ENCODE peak calls at places on chromosomes 6 and 20, in nine cellular contexts. One of them, this sample, is unnamed.

GRCh38 chr6:159916752-159917151 is 26.0 kb downstream of the MAS1 start:
- DNase-seq in adrenal gland: no peak
- DNase-seq in left ventricle myocardium inferior: no peak
- DNase-seq in psoas muscle: no peak
- DNase-seq in IMR-90: no peak
- DNase-seq in astrocyte: no peak
- DNase-seq in esophagus squamous epithelium: no peak
- DNase-seq in lower lobe of right lung: no peak
- DNase-seq in GM23248: no peak
- DNase-seq in this sample: peak; percentile 22

GRCh38 chr20:56373942-56374341 is 15.2 kb downstream of the FAM210B start:
- DNase-seq in IMR-90: peak; percentile 98
- DNase-seq in lower lobe of right lung: no peak
- DNase-seq in esophagus squamous epithelium: no peak
- DNase-seq in left ventricle myocardium inferior: no peak
- DNase-seq in psoas muscle: no peak
- DNase-seq in GM23248: peak; percentile 95
- DNase-seq in astrocyte: peak; percentile 91
- DNase-seq in adrenal gland: no peak
- DNase-seq in this sample: no peak

GRCh38 chr6:39225946-39226437 is 3.3 kb downstream of the KCNK5 start:
- DNase-seq in astrocyte: no peak
- DNase-seq in esophagus squamous epithelium: no peak
- DNase-seq in adrenal gland: no peak
- DNase-seq in IMR-90: no peak
- DNase-seq in left ventricle myocardium inferior: no peak
- DNase-seq in psoas muscle: no peak
- DNase-seq in GM23248: no peak
- DNase-seq in lower lobe of right lung: no peak
- DNase-seq in this sample: no peak

GRCh38 chr6:90369024-90369519 is 72.4 kb upstream of the BACH2 start:
- DNase-seq in esophagus squamous epithelium: peak; percentile 13
- DNase-seq in left ventricle myocardium inferior: peak; percentile 33
- DNase-seq in IMR-90: peak; percentile 100
- DNase-seq in GM23248: peak; percentile 98
- DNase-seq in psoas muscle: peak; percentile 53
- DNase-seq in adrenal gland: peak; percentile 87
- DNase-seq in lower lobe of right lung: no peak
- DNase-seq in astrocyte: peak; percentile 100
- DNase-seq in this sample: peak; percentile 22

GRCh38 chr6:50868466-50868865 is 49.8 kb downstream of the TFAP2B start:
- DNase-seq in IMR-90: no peak
- DNase-seq in astrocyte: no peak
- DNase-seq in GM23248: no peak
- DNase-seq in psoas muscle: no peak
- DNase-seq in esophagus squamous epithelium: no peak
- DNase-seq in adrenal gland: no peak
- DNase-seq in lower lobe of right lung: no peak
- DNase-seq in left ventricle myocardium inferior: no peak
- DNase-seq in this sample: no peak

GRCh38 chr6:14784596-14785360 is 461.1 kb upstream of the JARID2 start:
- DNase-seq in adrenal gland: no peak
- DNase-seq in lower lobe of right lung: no peak
- DNase-seq in esophagus squamous epithelium: no peak
- DNase-seq in psoas muscle: no peak
- DNase-seq in left ventricle myocardium inferior: no peak
- DNase-seq in IMR-90: no peak
- DNase-seq in astrocyte: no peak
- DNase-seq in GM23248: no peak
- DNase-seq in this sample: no peak

GRCh38 chr6:12761376-12762115 is 45.0 kb downstream of the PHACTR1 start:
- DNase-seq in IMR-90: no peak
- DNase-seq in lower lobe of right lung: no peak
- DNase-seq in adrenal gland: no peak
- DNase-seq in esophagus squamous epithelium: no peak
- DNase-seq in psoas muscle: no peak
- DNase-seq in astrocyte: peak; percentile 98
- DNase-seq in left ventricle myocardium inferior: no peak
- DNase-seq in GM23248: peak; percentile 98
- DNase-seq in this sample: no peak

GRCh38 chr6:30981942-30982772 is 1.4 kb upstream of the MUC21 start:
- DNase-seq in left ventricle myocardium inferior: no peak
- DNase-seq in lower lobe of right lung: no peak
- DNase-seq in IMR-90: peak; percentile 81
- DNase-seq in adrenal gland: peak; percentile 54
- DNase-seq in psoas muscle: no peak
- DNase-seq in esophagus squamous epithelium: no peak
- DNase-seq in GM23248: peak; percentile 81
- DNase-seq in astrocyte: peak; percentile 84
- DNase-seq in this sample: no peak

GRCh38 chr6:126107475-126108121 is 121.3 kb downstream of the TRMT11 start:
- DNase-seq in left ventricle myocardium inferior: no peak
- DNase-seq in lower lobe of right lung: no peak
- DNase-seq in adrenal gland: no peak
- DNase-seq in esophagus squamous epithelium: no peak
- DNase-seq in IMR-90: no peak
- DNase-seq in astrocyte: peak; percentile 33
- DNase-seq in psoas muscle: no peak
- DNase-seq in GM23248: no peak
- DNase-seq in this sample: no peak

GRCh38 chr6:6915813-6916547 is 191.8 kb upstream of the RREB1 start:
- DNase-seq in IMR-90: peak; percentile 22
- DNase-seq in adrenal gland: peak; percentile 91
- DNase-seq in GM23248: peak; percentile 70
- DNase-seq in lower lobe of right lung: peak; percentile 69
- DNase-seq in astrocyte: peak; percentile 26
- DNase-seq in left ventricle myocardium inferior: peak; percentile 51
- DNase-seq in psoas muscle: peak; percentile 54
- DNase-seq in esophagus squamous epithelium: no peak
- DNase-seq in this sample: peak; percentile 71

GRCh38 chr20:62804632-62805364 is at the start of gene OGFR:
- DNase-seq in adrenal gland: no peak
- DNase-seq in esophagus squamous epithelium: no peak
- DNase-seq in IMR-90: peak; percentile 38
- DNase-seq in psoas muscle: peak; percentile 66
- DNase-seq in lower lobe of right lung: peak; percentile 77
- DNase-seq in left ventricle myocardium inferior: peak; percentile 75
- DNase-seq in GM23248: peak; percentile 74
- DNase-seq in astrocyte: peak; percentile 21
- DNase-seq in this sample: no peak

GRCh38 chr20:52150440-52151258 is 40.9 kb downstream of the ZFP64 start:
- DNase-seq in left ventricle myocardium inferior: no peak
- DNase-seq in astrocyte: no peak
- DNase-seq in psoas muscle: no peak
- DNase-seq in esophagus squamous epithelium: no peak
- DNase-seq in lower lobe of right lung: no peak
- DNase-seq in adrenal gland: no peak
- DNase-seq in GM23248: peak; percentile 53
- DNase-seq in IMR-90: peak; percentile 58
- DNase-seq in this sample: no peak

GRCh38 chr20:36441416-36441815 is 99.9 kb upstream of the MYL9 start:
- DNase-seq in esophagus squamous epithelium: no peak
- DNase-seq in IMR-90: no peak
- DNase-seq in adrenal gland: no peak
- DNase-seq in GM23248: no peak
- DNase-seq in astrocyte: no peak
- DNase-seq in psoas muscle: no peak
- DNase-seq in lower lobe of right lung: no peak
- DNase-seq in left ventricle myocardium inferior: no peak
- DNase-seq in this sample: no peak

GRCh38 chr20:31494131-31494530 is 19.0 kb downstream of the REM1 start:
- DNase-seq in adrenal gland: no peak
- DNase-seq in IMR-90: peak; percentile 41
- DNase-seq in astrocyte: no peak
- DNase-seq in GM23248: peak; percentile 60
- DNase-seq in psoas muscle: no peak
- DNase-seq in lower lobe of right lung: no peak
- DNase-seq in esophagus squamous epithelium: no peak
- DNase-seq in left ventricle myocardium inferior: no peak
- DNase-seq in this sample: no peak

GRCh38 chr6:127516676-127517273 is 2.4 kb downstream of the MTCL3 start:
- DNase-seq in IMR-90: peak; percentile 57
- DNase-seq in esophagus squamous epithelium: no peak
- DNase-seq in psoas muscle: no peak
- DNase-seq in astrocyte: peak; percentile 27
- DNase-seq in left ventricle myocardium inferior: no peak
- DNase-seq in GM23248: peak; percentile 69
- DNase-seq in lower lobe of right lung: no peak
- DNase-seq in adrenal gland: peak; percentile 79
- DNase-seq in this sample: no peak

DNA sequence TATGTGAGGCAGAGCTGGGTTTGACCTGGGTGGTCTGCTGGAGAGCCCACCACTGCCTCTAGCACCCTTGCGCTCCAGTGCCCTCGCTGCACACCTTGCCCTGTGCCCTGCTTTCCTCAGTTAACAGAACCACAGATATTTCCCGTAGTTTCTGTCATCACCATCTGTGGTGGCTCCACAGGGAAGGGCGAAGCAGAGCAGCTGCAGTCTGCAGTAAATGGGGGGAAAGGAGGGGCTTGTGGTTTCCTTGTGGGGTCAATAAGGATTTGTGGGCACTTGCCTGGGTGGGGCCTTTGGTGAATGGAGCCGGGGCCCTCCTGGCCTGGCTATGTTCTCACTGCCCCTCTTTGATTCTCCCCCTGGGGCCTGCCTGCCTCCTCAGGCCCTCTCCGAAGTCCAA is 21.2 kb upstream of the CCDC167 start:
- DNase-seq in psoas muscle: no peak
- DNase-seq in GM23248: no peak
- DNase-seq in IMR-90: no peak
- DNase-seq in left ventricle myocardium inferior: no peak
- DNase-seq in esophagus squamous epithelium: no peak
- DNase-seq in lower lobe of right lung: no peak
- DNase-seq in astrocyte: no peak
- DNase-seq in adrenal gland: no peak
- DNase-seq in this sample: no peak
- H3K4me1 ChIP-seq in psoas muscle: no peaks in the 10 kb centered on the region
- H3K4me1 ChIP-seq in GM23248: no peaks in the 10 kb centered on the region
- H3K4me1 ChIP-seq in IMR-90: peaks cover 5% of the 10 kb centered on the region
- H3K4me1 ChIP-seq in left ventricle myocardium inferior: peaks cover 7% of the 10 kb centered on the region
- H3K4me1 ChIP-seq in esophagus squamous epithelium: peaks cover 8% of the 10 kb centered on the region
- H3K4me1 ChIP-seq in lower lobe of right lung: peaks cover 4% of the 10 kb centered on the region
- H3K4me1 ChIP-seq in astrocyte: peaks cover 18% of the 10 kb centered on the region
- H3K4me1 ChIP-seq in adrenal gland: no peaks in the 10 kb centered on the region
- H3K4me1 ChIP-seq in this sample: no peaks in the 10 kb centered on the region

DNA sequence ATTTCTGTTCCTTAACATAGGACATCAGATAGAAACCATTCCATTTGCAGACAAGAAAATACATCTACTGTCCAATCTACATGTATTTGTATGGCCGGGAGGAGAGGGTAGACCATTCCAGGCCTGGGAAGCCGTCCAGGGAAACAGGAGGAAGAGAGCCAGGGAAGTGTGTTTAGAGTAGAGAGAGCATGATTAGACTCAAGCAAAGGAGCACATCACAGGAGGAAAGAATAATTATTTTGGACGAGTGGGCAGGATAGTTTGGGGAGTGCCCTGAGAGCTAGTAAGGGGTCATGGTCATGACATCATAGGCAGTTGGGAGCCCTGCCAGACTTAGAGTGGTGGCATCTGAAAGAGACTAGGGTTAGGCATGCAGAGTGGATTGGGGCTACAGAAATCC is 250.0 kb downstream of the HIVEP2 start:
- DNase-seq in lower lobe of right lung: no peak
- DNase-seq in astrocyte: no peak
- DNase-seq in left ventricle myocardium inferior: no peak
- DNase-seq in GM23248: no peak
- DNase-seq in adrenal gland: no peak
- DNase-seq in psoas muscle: no peak
- DNase-seq in esophagus squamous epithelium: no peak
- DNase-seq in IMR-90: peak; percentile 35
- DNase-seq in this sample: no peak
- H3K27ac ChIP-seq in lower lobe of right lung: no peak overlapping the region
- H3K27ac ChIP-seq in astrocyte: no peak overlapping the region
- H3K27ac ChIP-seq in left ventricle myocardium inferior: no peak overlapping the region
- H3K27ac ChIP-seq in GM23248: no peak overlapping the region
- H3K27ac ChIP-seq in adrenal gland: no peak overlapping the region
- H3K27ac ChIP-seq in psoas muscle: no peak overlapping the region
- H3K27ac ChIP-seq in esophagus squamous epithelium: no peak overlapping the region
- H3K27ac ChIP-seq in IMR-90: no peak overlapping the region
- H3K27ac ChIP-seq in this sample: peak overlapping the region; percentile 83

GRCh38 chr6:140752234-140752633 is 1377.8 kb upstream of the CITED2 start:
- DNase-seq in lower lobe of right lung: no peak
- DNase-seq in GM23248: no peak
- DNase-seq in adrenal gland: no peak
- DNase-seq in psoas muscle: no peak
- DNase-seq in left ventricle myocardium inferior: no peak
- DNase-seq in IMR-90: no peak
- DNase-seq in esophagus squamous epithelium: no peak
- DNase-seq in astrocyte: no peak
- DNase-seq in this sample: no peak

GRCh38 chr6:140744648-140745320 is 1370.3 kb upstream of the CITED2 start:
- DNase-seq in left ventricle myocardium inferior: no peak
- DNase-seq in adrenal gland: peak; percentile 78
- DNase-seq in GM23248: peak; percentile 75
- DNase-seq in lower lobe of right lung: no peak
- DNase-seq in astrocyte: peak; percentile 79
- DNase-seq in psoas muscle: no peak
- DNase-seq in esophagus squamous epithelium: no peak
- DNase-seq in IMR-90: peak; percentile 69
- DNase-seq in this sample: no peak

GRCh38 chr6:140747114-140747513 is 1372.7 kb upstream of the CITED2 start:
- DNase-seq in IMR-90: no peak
- DNase-seq in lower lobe of right lung: no peak
- DNase-seq in GM23248: no peak
- DNase-seq in left ventricle myocardium inferior: no peak
- DNase-seq in psoas muscle: no peak
- DNase-seq in astrocyte: no peak
- DNase-seq in adrenal gland: no peak
- DNase-seq in esophagus squamous epithelium: no peak
- DNase-seq in this sample: no peak
- H3K9me3 ChIP-seq in IMR-90: peaks cover 2% of the 10 kb centered on the region
- H3K9me3 ChIP-seq in lower lobe of right lung: no peaks in the 10 kb centered on the region
- H3K9me3 ChIP-seq in GM23248: no peaks in the 10 kb centered on the region
- H3K9me3 ChIP-seq in left ventricle myocardium inferior: peaks cover 39% of the 10 kb centered on the region
- H3K9me3 ChIP-seq in psoas muscle: no peaks in the 10 kb centered on the region
- H3K9me3 ChIP-seq in astrocyte: peaks cover 6% of the 10 kb centered on the region
- H3K9me3 ChIP-seq in adrenal gland: no peaks in the 10 kb centered on the region
- H3K9me3 ChIP-seq in esophagus squamous epithelium: no peaks in the 10 kb centered on the region
- H3K9me3 ChIP-seq in this sample: no peaks in the 10 kb centered on the region

DNA sequence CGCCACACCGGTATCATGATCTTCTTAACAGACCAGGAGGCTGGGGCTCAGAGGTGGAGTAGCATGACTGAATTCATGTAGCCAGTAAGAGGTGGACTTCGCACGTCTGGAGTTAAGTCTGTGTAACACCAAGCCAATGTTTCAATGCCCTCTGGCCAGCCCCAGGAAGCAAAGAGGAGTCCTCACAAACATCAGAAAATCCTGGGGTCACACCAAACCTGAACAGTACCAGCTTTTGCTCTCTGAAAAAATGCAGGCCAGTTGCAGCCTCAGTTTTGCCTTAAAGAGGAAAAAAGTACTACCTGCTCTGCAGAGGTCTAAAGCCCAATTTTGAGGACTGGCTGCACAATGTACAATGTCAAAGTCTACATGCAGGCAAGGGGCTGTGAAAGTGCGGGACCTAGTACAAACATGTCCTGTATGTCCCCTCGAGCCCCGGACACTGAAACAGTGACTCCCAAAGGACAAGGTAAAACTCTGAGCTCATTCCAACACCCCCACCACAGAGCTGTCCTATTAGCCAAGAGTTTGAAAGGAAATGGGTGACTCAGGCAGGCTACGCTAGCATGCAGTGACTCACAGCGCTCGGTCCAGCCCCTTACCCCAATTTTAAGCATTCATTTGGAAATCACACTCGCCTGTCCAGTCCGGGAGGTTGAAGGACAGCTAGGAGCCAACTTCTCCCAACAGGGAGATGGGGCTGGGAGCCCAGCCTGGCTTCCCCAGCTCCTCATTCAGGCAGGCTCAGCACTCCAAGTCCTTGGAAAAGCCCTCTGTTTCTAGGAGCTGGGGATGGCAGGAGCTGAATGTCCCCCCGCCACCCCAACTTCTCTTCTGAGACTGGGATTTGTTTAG is 4.1 kb downstream of the SDC4 start:
- DNase-seq in adrenal gland: peak; percentile 96
- DNase-seq in esophagus squamous epithelium: no peak
- DNase-seq in lower lobe of right lung: no peak
- DNase-seq in psoas muscle: peak; percentile 79
- DNase-seq in IMR-90: peak; percentile 93
- DNase-seq in GM23248: peak; percentile 97
- DNase-seq in left ventricle myocardium inferior: no peak
- DNase-seq in astrocyte: peak; percentile 90
- DNase-seq in this sample: peak; percentile 70
- H3K4me1 ChIP-seq in adrenal gland: peaks cover 78% of the 10 kb centered on the region
- H3K4me1 ChIP-seq in esophagus squamous epithelium: peaks cover 80% of the 10 kb centered on the region
- H3K4me1 ChIP-seq in lower lobe of right lung: peaks cover 91% of the 10 kb centered on the region
- H3K4me1 ChIP-seq in psoas muscle: peaks cover 60% of the 10 kb centered on the region
- H3K4me1 ChIP-seq in IMR-90: peaks cover 52% of the 10 kb centered on the region
- H3K4me1 ChIP-seq in GM23248: peaks cover 63% of the 10 kb centered on the region
- H3K4me1 ChIP-seq in left ventricle myocardium inferior: peaks cover 95% of the 10 kb centered on the region
- H3K4me1 ChIP-seq in astrocyte: peaks cover 73% of the 10 kb centered on the region
- H3K4me1 ChIP-seq in this sample: peaks cover 63% of the 10 kb centered on the region

This sample was measured in ascending aorta.